ENCODE peak calls at places on chromosomes 6 and 20, in eight cellular contexts. One of them, this sample, is unnamed. For H3K27me3 and H3K36me3, the result is how much of the 10 kb centered on the place peaks cover.

GRCh38 chr20:49865559-49865958 is 49.8 kb downstream of the SPATA2 start:
- DNase-seq in CD8-positive, alpha-beta memory T cell: no peak
- DNase-seq in endodermal cell: peak
- DNase-seq in tibial artery: no peak
- DNase-seq in sigmoid colon: no peak
- DNase-seq in astrocyte: no peak
- DNase-seq in fibroblast of lung: no peak
- DNase-seq in mesendoderm: peak
- DNase-seq in this sample: no peak

GRCh38 chr20:56442381-56443365 is 25.8 kb upstream of the RTF2 start:
- DNase-seq in CD8-positive, alpha-beta memory T cell: no peak
- DNase-seq in endodermal cell: peak
- DNase-seq in tibial artery: no peak
- DNase-seq in sigmoid colon: peak
- DNase-seq in astrocyte: no peak
- DNase-seq in fibroblast of lung: no peak
- DNase-seq in mesendoderm: no peak
- DNase-seq in this sample: no peak

GRCh38 chr6:150881911-150882481 is 16.5 kb downstream of the MTHFD1L start:
- DNase-seq in CD8-positive, alpha-beta memory T cell: no peak
- DNase-seq in endodermal cell: peak
- DNase-seq in tibial artery: peak
- DNase-seq in sigmoid colon: peak
- DNase-seq in astrocyte: peak
- DNase-seq in fibroblast of lung: peak
- DNase-seq in mesendoderm: no peak
- DNase-seq in this sample: peak

GRCh38 chr6:109715616-109716015 is 24.5 kb downstream of the FIG4 start:
- DNase-seq in CD8-positive, alpha-beta memory T cell: no peak
- DNase-seq in endodermal cell: no peak
- DNase-seq in tibial artery: no peak
- DNase-seq in sigmoid colon: no peak
- DNase-seq in astrocyte: no peak
- DNase-seq in fibroblast of lung: no peak
- DNase-seq in mesendoderm: no peak
- DNase-seq in this sample: no peak

GRCh38 chr6:112018619-112019416 is 35.1 kb upstream of the CCN6 start:
- DNase-seq in CD8-positive, alpha-beta memory T cell: no peak
- DNase-seq in endodermal cell: peak
- DNase-seq in tibial artery: peak
- DNase-seq in sigmoid colon: no peak
- DNase-seq in astrocyte: no peak
- DNase-seq in fibroblast of lung: no peak
- DNase-seq in mesendoderm: no peak
- DNase-seq in this sample: no peak

GRCh38 chr6:33978593-33979150 is 167.2 kb downstream of the GRM4 start:
- DNase-seq in CD8-positive, alpha-beta memory T cell: peak
- DNase-seq in endodermal cell: peak
- DNase-seq in tibial artery: no peak
- DNase-seq in sigmoid colon: no peak
- DNase-seq in astrocyte: no peak
- DNase-seq in fibroblast of lung: no peak
- DNase-seq in mesendoderm: no peak
- DNase-seq in this sample: no peak

GRCh38 chr6:52330470-52330869 is 31.5 kb upstream of the PAQR8 start:
- DNase-seq in CD8-positive, alpha-beta memory T cell: no peak
- DNase-seq in endodermal cell: peak
- DNase-seq in tibial artery: no peak
- DNase-seq in sigmoid colon: no peak
- DNase-seq in astrocyte: no peak
- DNase-seq in fibroblast of lung: no peak
- DNase-seq in mesendoderm: peak
- DNase-seq in this sample: no peak

GRCh38 chr6:69349776-69350175 is 447.0 kb downstream of the LMBRD1 start:
- DNase-seq in CD8-positive, alpha-beta memory T cell: no peak
- DNase-seq in endodermal cell: no peak
- DNase-seq in tibial artery: no peak
- DNase-seq in sigmoid colon: no peak
- DNase-seq in astrocyte: no peak
- DNase-seq in fibroblast of lung: no peak
- DNase-seq in mesendoderm: no peak
- DNase-seq in this sample: no peak

GRCh38 chr6:144066745-144067484 is 28.5 kb downstream of the SF3B5 start:
- DNase-seq in CD8-positive, alpha-beta memory T cell: no peak
- DNase-seq in endodermal cell: no peak
- DNase-seq in tibial artery: no peak
- DNase-seq in sigmoid colon: no peak
- DNase-seq in astrocyte: no peak
- DNase-seq in fibroblast of lung: no peak
- DNase-seq in mesendoderm: no peak
- DNase-seq in this sample: no peak
- H3K27me3 ChIP-seq in CD8-positive, alpha-beta memory T cell: under half
- H3K27me3 ChIP-seq in endodermal cell: half or more
- H3K27me3 ChIP-seq in tibial artery: under half
- H3K27me3 ChIP-seq in sigmoid colon: under half
- H3K27me3 ChIP-seq in astrocyte: half or more
- H3K27me3 ChIP-seq in fibroblast of lung: half or more
- H3K27me3 ChIP-seq in mesendoderm: under half
- H3K27me3 ChIP-seq in this sample: under half

DNA sequence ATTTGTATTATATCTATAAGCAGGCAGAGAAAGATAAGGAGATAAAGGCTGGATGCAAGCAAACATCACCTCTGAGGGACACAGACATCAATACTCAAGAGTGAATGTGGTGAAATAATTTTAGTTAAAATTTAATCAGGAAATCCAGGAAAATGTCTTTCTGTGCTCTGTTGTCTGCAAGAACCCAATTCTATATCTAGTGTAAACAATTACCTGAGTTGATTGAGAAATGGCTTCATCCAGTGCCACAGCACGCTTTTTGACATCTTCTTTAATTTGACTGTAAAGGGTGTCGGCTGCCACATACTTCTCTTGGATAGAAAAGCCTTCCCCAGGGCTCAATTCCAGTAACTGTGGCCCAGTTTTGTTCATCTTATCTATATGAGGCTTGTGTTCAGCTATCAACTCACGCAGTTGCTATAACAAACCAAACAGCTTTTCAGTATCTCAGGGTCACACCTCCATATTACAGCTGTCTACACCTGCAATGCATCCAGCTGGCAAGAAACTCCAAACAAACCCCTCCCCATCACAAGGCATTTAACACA is 131.6 kb downstream of the DST start:
- DNase-seq in CD8-positive, alpha-beta memory T cell: no peak
- DNase-seq in endodermal cell: no peak
- DNase-seq in tibial artery: no peak
- DNase-seq in sigmoid colon: no peak
- DNase-seq in astrocyte: no peak
- DNase-seq in fibroblast of lung: peak
- DNase-seq in mesendoderm: peak
- DNase-seq in this sample: no peak
- H3K36me3 ChIP-seq in CD8-positive, alpha-beta memory T cell: under half
- H3K36me3 ChIP-seq in endodermal cell: half or more
- H3K36me3 ChIP-seq in tibial artery: half or more
- H3K36me3 ChIP-seq in sigmoid colon: under half
- H3K36me3 ChIP-seq in astrocyte: half or more
- H3K36me3 ChIP-seq in fibroblast of lung: under half
- H3K36me3 ChIP-seq in mesendoderm: under half
- H3K36me3 ChIP-seq in this sample: under half

GRCh38 chr6:10595731-10596664 is 74.8 kb downstream of the GCNT2 start:
- DNase-seq in CD8-positive, alpha-beta memory T cell: no peak
- DNase-seq in endodermal cell: peak
- DNase-seq in tibial artery: no peak
- DNase-seq in sigmoid colon: no peak
- DNase-seq in astrocyte: peak
- DNase-seq in fibroblast of lung: peak
- DNase-seq in mesendoderm: peak
- DNase-seq in this sample: no peak
- H3K27ac ChIP-seq in CD8-positive, alpha-beta memory T cell: no peak
- H3K27ac ChIP-seq in endodermal cell: no peak
- H3K27ac ChIP-seq in tibial artery: no peak
- H3K27ac ChIP-seq in sigmoid colon: no peak
- H3K27ac ChIP-seq in astrocyte: peak
- H3K27ac ChIP-seq in fibroblast of lung: no peak
- H3K27ac ChIP-seq in mesendoderm: no peak
- H3K27ac ChIP-seq in this sample: no peak

GRCh38 chr20:62737971-62738881 is 29.6 kb downstream of the NTSR1 start:
- DNase-seq in CD8-positive, alpha-beta memory T cell: no peak
- DNase-seq in endodermal cell: no peak
- DNase-seq in tibial artery: no peak
- DNase-seq in sigmoid colon: no peak
- DNase-seq in astrocyte: no peak
- DNase-seq in fibroblast of lung: no peak
- DNase-seq in mesendoderm: no peak
- DNase-seq in this sample: no peak

GRCh38 chr20:62740286-62741141 is 31.9 kb downstream of the NTSR1 start:
- DNase-seq in CD8-positive, alpha-beta memory T cell: peak
- DNase-seq in endodermal cell: no peak
- DNase-seq in tibial artery: no peak
- DNase-seq in sigmoid colon: peak
- DNase-seq in astrocyte: peak
- DNase-seq in fibroblast of lung: peak
- DNase-seq in mesendoderm: no peak
- DNase-seq in this sample: peak

GRCh38 chr20:62739067-62739466 is 30.4 kb downstream of the NTSR1 start:
- DNase-seq in CD8-positive, alpha-beta memory T cell: no peak
- DNase-seq in endodermal cell: no peak
- DNase-seq in tibial artery: no peak
- DNase-seq in sigmoid colon: peak
- DNase-seq in astrocyte: no peak
- DNase-seq in fibroblast of lung: no peak
- DNase-seq in mesendoderm: no peak
- DNase-seq in this sample: no peak

GRCh38 chr20:62741191-62741676 is 32.6 kb downstream of the NTSR1 start:
- DNase-seq in CD8-positive, alpha-beta memory T cell: no peak
- DNase-seq in endodermal cell: peak
- DNase-seq in tibial artery: no peak
- DNase-seq in sigmoid colon: peak
- DNase-seq in astrocyte: no peak
- DNase-seq in fibroblast of lung: peak
- DNase-seq in mesendoderm: peak
- DNase-seq in this sample: no peak

GRCh38 chr20:62739581-62740285 is 31.1 kb downstream of the NTSR1 start:
- DNase-seq in CD8-positive, alpha-beta memory T cell: peak
- DNase-seq in endodermal cell: no peak
- DNase-seq in tibial artery: no peak
- DNase-seq in sigmoid colon: peak
- DNase-seq in astrocyte: no peak
- DNase-seq in fibroblast of lung: no peak
- DNase-seq in mesendoderm: no peak
- DNase-seq in this sample: no peak
- H3K27me3 ChIP-seq in CD8-positive, alpha-beta memory T cell: under half
- H3K27me3 ChIP-seq in endodermal cell: under half
- H3K27me3 ChIP-seq in tibial artery: under half
- H3K27me3 ChIP-seq in sigmoid colon: under half
- H3K27me3 ChIP-seq in astrocyte: under half
- H3K27me3 ChIP-seq in fibroblast of lung: under half
- H3K27me3 ChIP-seq in mesendoderm: under half
- H3K27me3 ChIP-seq in this sample: under half

DNA sequence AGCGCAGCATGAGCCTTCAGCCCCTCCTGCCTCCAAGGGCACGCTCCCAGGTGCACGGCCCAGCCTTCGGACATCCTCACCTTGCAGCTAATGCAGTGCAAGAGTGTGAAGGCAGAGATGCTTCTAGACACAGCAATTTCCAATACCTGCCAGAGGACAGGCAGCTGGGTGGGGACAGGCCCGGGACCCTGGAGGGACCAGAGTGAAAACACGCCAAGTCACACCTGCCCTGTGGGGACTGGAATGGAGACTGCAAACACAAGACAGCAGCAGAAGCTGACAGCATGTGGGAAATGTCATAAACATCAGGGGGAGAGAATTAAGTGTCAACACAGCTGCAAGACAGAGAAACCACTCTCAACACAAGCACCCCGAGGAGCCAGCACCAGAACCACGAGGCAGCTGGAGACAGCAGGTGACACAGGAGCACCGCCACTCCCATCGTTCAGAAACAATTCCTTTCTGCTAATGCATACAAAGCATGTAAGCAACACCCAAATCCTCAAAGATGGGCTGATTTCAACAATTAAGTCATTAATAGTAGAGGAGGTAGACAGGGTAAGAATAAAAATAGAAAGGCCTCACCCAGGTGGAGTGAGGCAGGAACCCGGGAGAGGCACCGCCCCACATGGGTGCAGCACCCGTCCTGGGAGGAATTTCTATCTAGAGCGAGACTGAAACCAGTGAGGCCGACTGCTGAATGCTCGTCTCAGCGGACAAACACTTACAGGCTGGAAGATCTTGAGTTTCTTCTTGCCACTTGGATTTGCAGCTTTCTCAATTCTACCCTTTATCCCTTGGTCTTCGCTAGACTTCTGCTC is 17.1 kb downstream of the DIDO1 start:
- DNase-seq in CD8-positive, alpha-beta memory T cell: peak
- DNase-seq in endodermal cell: no peak
- DNase-seq in tibial artery: no peak
- DNase-seq in sigmoid colon: no peak
- DNase-seq in astrocyte: no peak
- DNase-seq in fibroblast of lung: no peak
- DNase-seq in mesendoderm: no peak
- DNase-seq in this sample: no peak
- H3K36me3 ChIP-seq in CD8-positive, alpha-beta memory T cell: half or more
- H3K36me3 ChIP-seq in endodermal cell: half or more
- H3K36me3 ChIP-seq in tibial artery: half or more
- H3K36me3 ChIP-seq in sigmoid colon: half or more
- H3K36me3 ChIP-seq in astrocyte: half or more
- H3K36me3 ChIP-seq in fibroblast of lung: under half
- H3K36me3 ChIP-seq in mesendoderm: under half
- H3K36me3 ChIP-seq in this sample: half or more

GRCh38 chr6:21455071-21455470 is 138.5 kb upstream of the SOX4 start:
- DNase-seq in CD8-positive, alpha-beta memory T cell: no peak
- DNase-seq in endodermal cell: no peak
- DNase-seq in tibial artery: no peak
- DNase-seq in sigmoid colon: no peak
- DNase-seq in astrocyte: no peak
- DNase-seq in fibroblast of lung: no peak
- DNase-seq in mesendoderm: no peak
- DNase-seq in this sample: no peak
- H3K27ac ChIP-seq in CD8-positive, alpha-beta memory T cell: no peak
- H3K27ac ChIP-seq in endodermal cell: no peak
- H3K27ac ChIP-seq in tibial artery: no peak
- H3K27ac ChIP-seq in sigmoid colon: no peak
- H3K27ac ChIP-seq in astrocyte: no peak
- H3K27ac ChIP-seq in fibroblast of lung: no peak
- H3K27ac ChIP-seq in mesendoderm: no peak
- H3K27ac ChIP-seq in this sample: no peak

GRCh38 chr20:21705466-21706344 is at the start of gene PAX1:
- DNase-seq in CD8-positive, alpha-beta memory T cell: no peak
- DNase-seq in endodermal cell: peak
- DNase-seq in tibial artery: no peak
- DNase-seq in sigmoid colon: no peak
- DNase-seq in astrocyte: no peak
- DNase-seq in fibroblast of lung: no peak
- DNase-seq in mesendoderm: no peak
- DNase-seq in this sample: no peak
- H3K27me3 ChIP-seq in CD8-positive, alpha-beta memory T cell: under half
- H3K27me3 ChIP-seq in endodermal cell: half or more
- H3K27me3 ChIP-seq in tibial artery: under half
- H3K27me3 ChIP-seq in sigmoid colon: half or more
- H3K27me3 ChIP-seq in astrocyte: half or more
- H3K27me3 ChIP-seq in fibroblast of lung: under half
- H3K27me3 ChIP-seq in mesendoderm: half or more
- H3K27me3 ChIP-seq in this sample: under half

GRCh38 chr6:30917487-30917886 is 3.4 kb downstream of the VARS2 start:
- DNase-seq in CD8-positive, alpha-beta memory T cell: no peak
- DNase-seq in endodermal cell: no peak
- DNase-seq in tibial artery: no peak
- DNase-seq in sigmoid colon: no peak
- DNase-seq in astrocyte: no peak
- DNase-seq in fibroblast of lung: no peak
- DNase-seq in mesendoderm: no peak
- DNase-seq in this sample: no peak
- H3K36me3 ChIP-seq in CD8-positive, alpha-beta memory T cell: under half
- H3K36me3 ChIP-seq in endodermal cell: half or more
- H3K36me3 ChIP-seq in tibial artery: under half
- H3K36me3 ChIP-seq in sigmoid colon: under half
- H3K36me3 ChIP-seq in astrocyte: under half
- H3K36me3 ChIP-seq in fibroblast of lung: under half
- H3K36me3 ChIP-seq in mesendoderm: under half
- H3K36me3 ChIP-seq in this sample: half or more